ENCODE peak calls at places on chromosomes 5 and 9, in five cellular contexts. V, N, L, K and O are unnamed samples.

GRCh38 chr9:36878986-36879982 is 154.8 kb downstream of the PAX5 start:
- ATAC-seq in V (no peak), N (no peak), L (no peak), K (no peak), O (no peak)

GRCh38 chr9:77945798-77946197 is 85.8 kb downstream of the GNAQ start:
- ATAC-seq in V (peak), N (peak), L (no peak), K (no peak), O (peak)

GRCh38 chr5:41871866-41872265 is 1.6 kb upstream of the OXCT1 start:
- ATAC-seq in V (no peak), N (no peak), L (no peak), K (no peak), O (no peak)

GRCh38 chr9:133515240-133515610 is 9.5 kb downstream of the MYMK start:
- ATAC-seq in V (no peak), N (no peak), L (no peak), K (no peak), O (no peak)

GRCh38 chr5:59356813-59357381 is 536.6 kb downstream of the PDE4D start:
- ATAC-seq in V (peak), N (peak), L (peak), K (no peak), O (peak)

GRCh38 chr5:147567917-147568598 is 58.2 kb upstream of the DPYSL3 start:
- ATAC-seq in V (no peak), N (no peak), L (no peak), K (peak), O (no peak)

GRCh38 chr9:37542895-37543294 is 33.3 kb downstream of the FBXO10 start:
- ATAC-seq in V (no peak), N (no peak), L (no peak), K (no peak), O (no peak)

GRCh38 chr9:89426389-89426961 is 71.4 kb downstream of the SEMA4D start:
- ATAC-seq in V (no peak), N (peak), L (no peak), K (no peak), O (no peak)

GRCh38 chr9:133352635-133353340 is 3.5 kb downstream of the SURF1 start:
- ATAC-seq in V (no peak), N (no peak), L (no peak), K (no peak), O (no peak)

GRCh38 chr5:116370886-116371285 is 203.7 kb downstream of the SEMA6A start:
- ATAC-seq in V (no peak), N (no peak), L (no peak), K (no peak), O (peak)

GRCh38 chr9:2964485-2964884 is 120.6 kb upstream of the PUM3 start:
- ATAC-seq in V (no peak), N (no peak), L (no peak), K (no peak), O (no peak)

GRCh38 chr5:141934099-141934844 is 10.6 kb downstream of the DELE1 start:
- ATAC-seq in V (no peak), N (no peak), L (peak), K (no peak), O (no peak)

GRCh38 chr9:13939129-13939528 is 374.8 kb downstream of the NFIB start:
- ATAC-seq in V (peak), N (peak), L (no peak), K (no peak), O (peak)

GRCh38 chr9:34454571-34455065 is 3.8 kb downstream of the FAM219A start:
- ATAC-seq in V (no peak), N (no peak), L (no peak), K (peak), O (no peak)

GRCh38 chr5:180378412-180379344 is 25.5 kb upstream of the GFPT2 start:
- ATAC-seq in V (no peak), N (no peak), L (no peak), K (no peak), O (no peak)

GRCh38 chr5:38633505-38633904 is 77.1 kb upstream of the LIFR start:
- ATAC-seq in V (no peak), N (no peak), L (no peak), K (no peak), O (no peak)

GRCh38 chr5:113364466-113364865 is 70.3 kb downstream of the TSSK1B start:
- ATAC-seq in V (no peak), N (no peak), L (no peak), K (no peak), O (no peak)

GRCh38 chr9:26159575-26160392 is 481.5 kb upstream of the TUSC1 start:
- ATAC-seq in V (no peak), N (no peak), L (no peak), K (no peak), O (no peak)

GRCh38 chr9:129491486-129491855 is 129.4 kb downstream of the C9orf50 start:
- ATAC-seq in V (no peak), N (no peak), L (no peak), K (no peak), O (no peak)

GRCh38 chr9:96721303-96721702 is 56.6 kb downstream of the ZNF510 start:
- ATAC-seq in V (no peak), N (no peak), L (no peak), K (no peak), O (no peak)
- H3K27ac ChIP-seq in V (no peak), N (no peak), L (no peak), K (no peak), O (no peak)

DNA sequence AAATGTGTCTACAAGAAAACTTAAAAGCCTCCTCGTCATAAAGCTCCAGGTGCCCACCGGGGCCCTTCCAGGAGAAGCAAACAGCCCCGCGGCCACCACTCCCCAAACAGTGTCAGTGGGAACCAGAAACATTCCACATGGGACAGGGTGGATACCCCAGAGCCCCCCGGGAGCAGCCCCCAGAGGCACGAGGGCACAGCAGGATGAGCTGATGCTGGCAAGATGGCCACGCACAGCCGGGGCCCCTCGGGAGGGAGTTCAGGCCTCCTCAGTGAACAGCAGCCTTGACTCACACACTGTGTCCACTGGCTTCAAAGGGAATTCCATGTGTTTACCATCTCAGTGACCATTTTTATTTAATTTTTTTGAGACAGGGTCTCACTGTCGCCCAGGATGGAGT is 10.5 kb downstream of the EXD3 start:
- ATAC-seq in V (no peak), N (no peak), L (no peak), K (peak), O (no peak)
- H3K27ac ChIP-seq in V (peak), N (peak), L (peak), K (peak), O (peak)

GRCh38 chr5:150278916-150279315 is 10.7 kb downstream of the CAMK2A start:
- ATAC-seq in V (no peak), N (no peak), L (no peak), K (no peak), O (no peak)
- H3K27ac ChIP-seq in V (no peak), N (no peak), L (peak), K (no peak), O (no peak)

DNA sequence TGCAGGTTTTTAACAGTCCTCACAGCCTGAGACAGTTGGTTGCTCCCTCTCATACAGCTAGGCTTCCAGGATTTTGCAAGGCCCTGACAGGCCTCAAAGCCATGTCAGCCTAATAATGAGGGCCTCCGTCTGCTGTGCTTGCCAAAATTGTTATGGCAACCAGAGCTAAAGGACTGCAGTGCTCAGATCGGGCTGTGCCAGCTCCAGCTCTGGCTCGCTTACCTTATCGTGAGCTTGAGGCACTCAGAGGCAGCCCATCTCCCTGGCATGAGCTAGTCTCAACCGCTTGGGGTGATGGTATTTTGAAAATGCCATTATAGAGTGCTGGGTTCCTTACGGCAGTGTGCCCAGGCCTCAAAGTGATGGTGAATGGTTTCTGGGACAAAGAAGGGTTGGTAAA is 8.4 kb downstream of the MTAP start:
- ATAC-seq in V (no peak), N (no peak), L (no peak), K (no peak), O (no peak)
- H3K27ac ChIP-seq in V (no peak), N (peak), L (peak), K (peak), O (no peak)